ENCODE peak calls at places on chromosomes 13 and 19, in four cellular contexts. D is NCI-H2081, A is mesothelial cell of epicardium, O is M059J. Y is an unnamed sample.

GRCh38 chr19:51511353-51511752 is 9.8 kb upstream of the SIGLEC12 start:
- DNase-seq in O (peak; percentile 28), D (no peak), A (no peak), Y (no peak)

GRCh38 chr13:72536668-72537399 is 190.6 kb downstream of the MZT1 start:
- DNase-seq in D (no peak), O (peak; percentile 1), A (no peak), Y (no peak)

GRCh38 chr19:44653977-44654784 is 10.5 kb downstream of the PVR start:
- DNase-seq in O (peak; percentile 46), A (no peak), D (peak; percentile 21), Y (no peak)

GRCh38 chr13:75327132-75327505 is 154.8 kb downstream of the TBC1D4 start:
- DNase-seq in O (no peak), A (no peak), D (no peak), Y (no peak)

GRCh38 chr19:14408641-14409120 is 10.5 kb downstream of the DDX39A start:
- DNase-seq in D (no peak), O (no peak), A (no peak), Y (no peak)

GRCh38 chr19:1645299-1645698 is 7.1 kb downstream of the TCF3 start:
- DNase-seq in D (no peak), A (no peak), O (no peak), Y (no peak)

GRCh38 chr19:6260376-6260775 is 19.4 kb downstream of the MLLT1 start:
- DNase-seq in O (no peak), D (no peak), A (no peak), Y (no peak)

GRCh38 chr19:55383789-55384575 is at the start of gene TMEM238:
- DNase-seq in D (peak; percentile 71), O (peak; percentile 76), A (no peak), Y (no peak)

GRCh38 chr13:40221460-40222201 is 444.8 kb downstream of the FOXO1 start:
- DNase-seq in A (no peak), D (no peak), O (peak; percentile 79), Y (no peak)

GRCh38 chr13:48412100-48412556 is 785 bp downstream of the LPAR6 start:
- DNase-seq in D (peak; percentile 43), A (no peak), O (no peak), Y (no peak)

GRCh38 chr19:1833540-1833939 is 14.7 kb downstream of the REXO1 start:
- DNase-seq in A (no peak), O (no peak), D (no peak), Y (no peak)

GRCh38 chr19:10102787-10103236 is 334 bp upstream of the ANGPTL6 start:
- DNase-seq in O (no peak), A (no peak), D (no peak), Y (no peak)

GRCh38 chr13:64928704-64929499 is 2301.2 kb downstream of the PCDH9 start:
- DNase-seq in D (no peak), A (no peak), O (peak; percentile 21), Y (no peak)

GRCh38 chr19:33859016-33859415 is 62.3 kb downstream of the KCTD15 start:
- DNase-seq in A (no peak), D (no peak), O (no peak), Y (no peak)

GRCh38 chr19:17159466-17160393 is 55.4 kb upstream of the USE1 start:
- DNase-seq in A (no peak), O (no peak), D (no peak), Y (no peak)

GRCh38 chr19:14410054-14410774 is 8.9 kb downstream of the DDX39A start:
- DNase-seq in A (no peak), O (no peak), D (no peak), Y (no peak)

GRCh38 chr13:76822691-76823267 is 63.4 kb downstream of the KCTD12 start:
- DNase-seq in A (no peak), O (peak; percentile 60), D (no peak), Y (no peak)

GRCh38 chr19:47350599-47350998 is 1.5 kb downstream of the DHX34 start:
- DNase-seq in D (no peak), A (no peak), O (no peak), Y (no peak)

GRCh38 chr19:18294467-18294864 is 13.0 kb upstream of the JUND start:
- DNase-seq in D (no peak), O (peak; percentile 55), A (no peak), Y (peak; percentile 81)

GRCh38 chr19:16400911-16401675 is 70.7 kb downstream of the EPS15L1 start:
- DNase-seq in O (no peak), A (no peak), D (no peak), Y (peak; percentile 89)

GRCh38 chr13:111336666-111337065 is 16.2 kb downstream of the TEX29 start:
- DNase-seq in A (no peak), O (no peak), D (no peak), Y (no peak)

GRCh38 chr19:1611353-1611752 is 6.1 kb upstream of the UQCR11 start:
- DNase-seq in A (no peak), O (no peak), D (no peak), Y (no peak)

GRCh38 chr13:44433863-44434262 is 60.2 kb downstream of the SERP2 start:
- DNase-seq in A (no peak), D (no peak), O (no peak), Y (no peak)

GRCh38 chr13:38697197-38697596 is 10.3 kb downstream of the FREM2 start:
- DNase-seq in D (no peak), A (no peak), O (no peak), Y (no peak)

GRCh38 chr13:100234006-100234405 is 145.1 kb downstream of the PCCA start:
- DNase-seq in O (no peak), D (peak; percentile 88), A (no peak), Y (no peak)

GRCh38 chr19:29672933-29673336 is 7.7 kb downstream of the PLEKHF1 start:
- DNase-seq in O (no peak), A (no peak), D (no peak), Y (no peak)

GRCh38 chr13:32262165-32262564 is 53.0 kb downstream of the ZAR1L start:
- DNase-seq in A (no peak), D (no peak), O (peak; percentile 32), Y (no peak)

GRCh38 chr13:21348771-21349170 is 110.3 kb downstream of the ZDHHC20 start:
- DNase-seq in D (no peak), A (no peak), O (no peak), Y (no peak)

GRCh38 chr19:14814982-14815381 is 20.0 kb downstream of the OR7A5 start:
- DNase-seq in A (no peak), D (no peak), O (no peak), Y (no peak)

GRCh38 chr19:55678121-55678671 is 3.2 kb downstream of the EPN1 start:
- DNase-seq in O (no peak), D (no peak), A (no peak), Y (no peak)

GRCh38 chr19:1250374-1251232 is 2.2 kb downstream of the MIDN start:
- DNase-seq in D (peak; percentile 70), A (peak; percentile 65), O (peak; percentile 49), Y (no peak)

GRCh38 chr19:13980340-13980739 is 25.8 kb downstream of the RFX1 start:
- DNase-seq in D (no peak), O (no peak), A (no peak), Y (no peak)

GRCh38 chr19:29775575-29775900 is 36.3 kb upstream of the CCNE1 start:
- DNase-seq in O (no peak), A (no peak), D (no peak), Y (no peak)

GRCh38 chr19:54481326-54481930 is 8.3 kb upstream of the CDC42EP5 start:
- DNase-seq in A (no peak), O (peak; percentile 48), D (peak; percentile 57), Y (peak; percentile 54)

GRCh38 chr13:45749026-45749759 is 47.1 kb downstream of the CBY2 start:
- DNase-seq in D (peak; percentile 52), A (no peak), O (no peak), Y (no peak)

GRCh38 chr19:870963-871401 is 11.5 kb downstream of the CFD start:
- DNase-seq in O (no peak), D (peak; percentile 85), A (no peak), Y (no peak)

GRCh38 chr19:33214621-33215020 is 11.0 kb downstream of the SLC7A10 start:
- DNase-seq in D (no peak), A (no peak), O (peak; percentile 25), Y (no peak)

GRCh38 chr19:45446295-45446694 is 21.5 kb upstream of the FOSB start:
- DNase-seq in O (peak; percentile 63), D (peak; percentile 22), A (no peak), Y (no peak)

GRCh38 chr19:2549701-2550191 is 73.8 kb downstream of the GADD45B start:
- DNase-seq in O (peak; percentile 96), A (no peak), D (no peak), Y (peak; percentile 95)

GRCh38 chr19:44540736-44541135 is 11.3 kb upstream of the CEACAM20 start:
- DNase-seq in A (no peak), D (no peak), O (no peak), Y (no peak)

Y was measured in suprapubic skin.